ENCODE peak calls at places on chromosomes 13 and 19, in ten cellular contexts. K is HuH-7; T is heart right ventricle; D is neural crest cell; F is coronary artery; M is activated T-helper 1 cell treated with anti-CD3 and anti-CD28 coated beads, Interleukin-12 subunit alpha, Interleukin-12 subunit beta, Interleukin-2, Interleukin-4 antibody, amounts not matched to agents 30 ng/mL and 10 ng/mL and 1 ng/mL, durations not matched to agents 14 hours and 24 hours and 36 hours; G is astrocyte of the cerebellum; Q is SW480; V is left cardiac atrium; O is DMS53. Z is an unnamed sample.
A peak's percentile ranks its signal among the peaks of the same experiment; 100 is the strongest.

GRCh38 chr13:22114630-22115311 is 443.9 kb downstream of the FGF9 start:
- DNase-seq in K (peak; percentile 48), T (no peak), D (no peak), F (no peak), M (peak; percentile 55), G (no peak), Q (no peak), V (no peak), O (peak; percentile 9), Z (no peak)

GRCh38 chr13:66937423-66937822 is 292.7 kb downstream of the PCDH9 start:
- DNase-seq in K (no peak), T (no peak), D (no peak), F (no peak), M (no peak), G (no peak), Q (no peak), V (no peak), O (no peak), Z (no peak)

GRCh38 chr13:107252428-107252827 is 684.5 kb upstream of the ARGLU1 start:
- DNase-seq in K (no peak), T (no peak), D (no peak), F (no peak), M (no peak), G (no peak), Q (no peak), V (no peak), O (no peak), Z (no peak)

GRCh38 chr13:99351772-99352171 is 44.6 kb upstream of the GPR183 start:
- DNase-seq in K (no peak), T (no peak), D (no peak), F (no peak), M (no peak), G (no peak), Q (no peak), V (no peak), O (no peak), Z (no peak)

GRCh38 chr19:3698386-3698950 is 1.8 kb downstream of the PIP5K1C start:
- DNase-seq in K (no peak), T (no peak), D (no peak), F (no peak), M (no peak), G (no peak), Q (no peak), V (no peak), O (no peak), Z (no peak)

GRCh38 chr13:44402902-44403719 is 29.5 kb downstream of the SERP2 start:
- DNase-seq in K (no peak), T (no peak), D (no peak), F (no peak), M (no peak), G (no peak), Q (peak; percentile 52), V (no peak), O (peak; percentile 66), Z (no peak)

GRCh38 chr13:33205804-33206221 is 79.7 kb downstream of the STARD13 start:
- DNase-seq in K (no peak), T (peak; percentile 39), D (no peak), F (no peak), M (no peak), G (no peak), Q (no peak), V (no peak), O (no peak), Z (no peak)

GRCh38 chr19:10450853-10451609 is 30.7 kb downstream of the PDE4A start:
- DNase-seq in K (no peak), T (no peak), D (no peak), F (no peak), M (no peak), G (no peak), Q (peak; percentile 99), V (no peak), O (no peak), Z (no peak)

GRCh38 chr13:40116008-40116407 is 460.5 kb downstream of the COG6 start:
- DNase-seq in K (peak; percentile 22), T (peak; percentile 61), D (no peak), F (no peak), M (peak; percentile 51), G (peak; percentile 26), Q (peak; percentile 92), V (peak; percentile 61), O (peak; percentile 96), Z (peak; percentile 73)

GRCh38 chr13:26500618-26501320 is 56.7 kb upstream of the WASF3 start:
- DNase-seq in K (no peak), T (no peak), D (no peak), F (no peak), M (no peak), G (no peak), Q (no peak), V (no peak), O (no peak), Z (no peak)

Z was measured in HepG2.